ENCODE peak calls at places on chromosomes 2 and 18, in five cellular contexts. I is K562, D is erythroblast, G is IMR-90, E is upper lobe of left lung. Q is an unnamed sample.

GRCh38 chr2:161004379-161004778 is 155.8 kb upstream of the TANK start:
- DNase-seq in I (no peak), D (no peak), G (peak; percentile 20), E (no peak), Q (no peak)

GRCh38 chr18:56937874-56938273 is 209.0 kb upstream of the BOD1L2 start:
- DNase-seq in E (no peak), G (no peak), D (no peak), I (no peak), Q (no peak)

GRCh38 chr18:76558881-76559667 is 64.0 kb upstream of the ZNF516 start:
- DNase-seq in E (no peak), D (no peak), I (no peak), G (peak; percentile 41), Q (no peak)

GRCh38 chr2:205895981-205896655 is 189.9 kb downstream of the INO80D start:
- DNase-seq in I (no peak), D (no peak), E (no peak), G (no peak), Q (no peak)

GRCh38 chr2:24830351-24830750 is 37.1 kb downstream of the CENPO start:
- DNase-seq in I (no peak), E (no peak), D (no peak), G (peak; percentile 50), Q (no peak)

GRCh38 chr2:156464106-156464505 is 27.9 kb downstream of the GPD2 start:
- DNase-seq in I (no peak), E (no peak), D (no peak), G (peak; percentile 54), Q (no peak)

GRCh38 chr2:40851661-40852060 is 399.8 kb upstream of the SLC8A1 start:
- DNase-seq in E (no peak), G (no peak), I (no peak), D (no peak), Q (no peak)

GRCh38 chr2:60861736-60862135 is 19.6 kb upstream of the REL start:
- DNase-seq in G (no peak), D (no peak), I (no peak), E (peak; percentile 83), Q (no peak)

GRCh38 chr2:202023198-202023903 is 10.3 kb upstream of the FZD7 start:
- DNase-seq in G (no peak), I (no peak), E (peak; percentile 78), D (no peak), Q (no peak)

GRCh38 chr2:163715199-163715598 is 20.6 kb downstream of the FIGN start:
- DNase-seq in G (no peak), E (no peak), D (no peak), I (no peak), Q (no peak)

GRCh38 chr2:176774768-176775453 is 437.7 kb upstream of the HNRNPA3 start:
- DNase-seq in I (no peak), E (no peak), D (no peak), G (no peak), Q (no peak)

GRCh38 chr2:163630836-163631235 is 105.0 kb downstream of the FIGN start:
- DNase-seq in E (no peak), G (no peak), I (no peak), D (no peak), Q (no peak)

GRCh38 chr2:109479804-109480203 is 134.0 kb downstream of the SEPTIN10 start:
- DNase-seq in G (no peak), E (no peak), D (no peak), I (no peak), Q (no peak)

GRCh38 chr18:28995319-28995718 is 818.4 kb upstream of the CDH2 start:
- DNase-seq in I (no peak), G (peak; percentile 7), E (no peak), D (no peak), Q (no peak)

GRCh38 chr2:27494284-27494943 is 586 bp downstream of the FNDC4 start:
- DNase-seq in G (peak; percentile 20), D (peak; percentile 32), I (peak; percentile 24), E (no peak), Q (no peak)

GRCh38 chr2:146817613-146818012 is 1027.2 kb upstream of the ACVR2A start:
- DNase-seq in I (no peak), E (no peak), G (no peak), D (no peak), Q (no peak)

GRCh38 chr18:21612125-21613100 is at the start of gene SNRPD1:
- DNase-seq in G (peak; percentile 90), E (peak; percentile 90), D (peak; percentile 95), I (peak; percentile 95), Q (peak; percentile 72)

GRCh38 chr2:162086904-162087303 is 12.9 kb upstream of the DPP4 start:
- DNase-seq in G (no peak), I (no peak), D (no peak), E (no peak), Q (no peak)

GRCh38 chr2:196233033-196233807 is 61.8 kb upstream of the STK17B start:
- DNase-seq in G (peak; percentile 85), E (peak; percentile 53), D (no peak), I (no peak), Q (peak; percentile 82)

GRCh38 chr2:3208179-3208578 is 169.4 kb downstream of the EIPR1 start:
- DNase-seq in D (no peak), I (no peak), E (no peak), G (no peak), Q (no peak)

GRCh38 chr2:202494856-202495604 is 118.9 kb downstream of the BMPR2 start:
- DNase-seq in G (no peak), D (no peak), E (no peak), I (no peak), Q (no peak)

GRCh38 chr2:101306410-101306809 is 2.1 kb downstream of the RNF149 start:
- DNase-seq in D (no peak), G (no peak), E (no peak), I (peak; percentile 20), Q (no peak)

GRCh38 chr18:22728481-22729105 is 204.5 kb upstream of the RBBP8 start:
- DNase-seq in E (no peak), I (no peak), G (no peak), D (no peak), Q (no peak)
- TF ChIP-seq POLR2A in E (no peak), I (no peak), G (no peak), D (no peak), Q (no peak)

GRCh38 chr18:69941183-69941582 is 6.5 kb downstream of the CD226 start:
- DNase-seq in I (no peak), G (no peak), D (no peak), E (no peak), Q (no peak)
- TF ChIP-seq POLR2A in I (no peak), G (no peak), D (no peak), E (no peak), Q (no peak)

DNA sequence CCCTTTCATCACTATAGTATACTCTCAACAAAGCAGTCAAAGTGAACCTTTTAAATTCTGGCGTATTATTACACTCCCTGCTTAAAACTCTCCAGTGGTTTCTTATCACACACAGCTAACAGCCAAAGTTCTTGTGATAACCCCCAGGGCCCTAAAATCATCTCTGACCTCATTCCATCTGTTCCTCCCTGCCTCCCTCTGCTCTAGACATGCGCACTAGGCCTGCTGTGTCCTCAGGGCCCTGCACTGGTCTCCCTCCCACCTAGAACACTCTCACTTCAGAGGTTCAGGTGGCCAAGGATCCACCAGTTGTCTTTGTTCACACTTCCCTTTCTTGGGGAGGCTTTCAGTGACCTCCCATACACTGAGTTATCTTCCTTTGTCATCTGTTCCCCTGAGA is 603.4 kb downstream of the DSC3 start:
- DNase-seq in I (peak; percentile 76), E (no peak), D (peak; percentile 73), G (no peak), Q (no peak)
- TF ChIP-seq POLR2A in I (no peak), E (no peak), D (no peak), G (no peak), Q (no peak)

GRCh38 chr18:50094221-50094773 is 100.7 kb downstream of the MYO5B start:
- DNase-seq in E (no peak), G (no peak), D (no peak), I (no peak), Q (no peak)

GRCh38 chr18:50096766-50097435 is 98.0 kb downstream of the MYO5B start:
- DNase-seq in I (no peak), E (no peak), D (no peak), G (no peak), Q (no peak)

GRCh38 chr18:50099725-50100414 is 95.1 kb downstream of the MYO5B start:
- DNase-seq in D (no peak), I (no peak), E (no peak), G (peak; percentile 25), Q (no peak)

GRCh38 chr18:50093366-50093765 is 101.6 kb downstream of the MYO5B start:
- DNase-seq in E (no peak), I (no peak), G (no peak), D (no peak), Q (no peak)

GRCh38 chr18:50097702-50098101 is 97.2 kb downstream of the MYO5B start:
- DNase-seq in D (no peak), G (no peak), I (no peak), E (peak; percentile 29), Q (peak; percentile 55)
- TF ChIP-seq POLR2A in D (no peak), G (no peak), I (no peak), E (no peak), Q (no peak)

DNA sequence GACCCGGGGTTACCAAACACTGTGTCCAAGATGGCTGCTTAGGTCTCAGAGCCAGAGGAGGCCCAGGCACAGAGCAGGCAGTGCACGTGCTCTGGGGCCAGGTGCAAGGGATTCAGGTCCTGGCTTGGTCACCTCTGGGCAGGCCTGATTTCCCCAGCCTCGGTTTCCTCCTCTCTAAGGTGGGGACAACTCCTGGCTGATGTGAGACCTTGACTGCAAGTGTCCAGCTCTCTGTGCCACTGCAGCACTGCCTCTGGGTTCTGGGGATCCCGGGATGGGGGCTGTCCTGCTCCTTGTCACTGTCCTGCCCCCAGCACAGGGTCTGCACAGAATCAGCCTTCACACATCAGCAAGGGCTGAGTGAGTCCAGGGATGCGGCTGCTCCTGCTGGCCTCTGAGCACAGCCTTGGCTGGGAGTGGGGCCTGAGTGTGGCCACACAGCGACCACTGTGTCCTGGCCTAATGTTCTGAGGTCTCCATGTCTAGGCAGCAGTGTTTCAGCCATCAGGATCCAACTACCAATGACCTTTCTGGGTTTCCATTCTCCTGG is 170.2 kb upstream of the HDAC4 start:
- DNase-seq in E (no peak), D (no peak), G (no peak), I (no peak), Q (no peak)
- TF ChIP-seq POLR2A in E (no peak), D (no peak), G (no peak), I (no peak), Q (no peak)

GRCh38 chr18:35239314-35239713 is 1.5 kb upstream of the ZNF397 start:
- DNase-seq in E (no peak), G (no peak), I (peak; percentile 36), D (no peak), Q (no peak)

GRCh38 chr18:35241523-35241804 is 630 bp downstream of the ZNF397 start:
- DNase-seq in E (no peak), I (no peak), D (peak; percentile 70), G (no peak), Q (no peak)

GRCh38 chr18:35242426-35242825 is 1.6 kb downstream of the ZNF397 start:
- DNase-seq in E (no peak), G (no peak), I (no peak), D (no peak), Q (no peak)

GRCh38 chr18:35244671-35245070 is 3.8 kb downstream of the ZNF397 start:
- DNase-seq in D (no peak), I (no peak), E (no peak), G (no peak), Q (no peak)

GRCh38 chr18:35240664-35241522 is at the start of gene ZNF397:
- DNase-seq in G (peak; percentile 96), D (peak; percentile 98), E (peak; percentile 99), I (peak; percentile 99), Q (peak; percentile 98)
- TF ChIP-seq POLR2A in G (peak; percentile 96), D (peak; percentile 95), E (peak; percentile 96), I (peak; percentile 97), Q (peak; percentile 96)

GRCh38 chr2:197705143-197705911 is at the start of gene MARS2:
- DNase-seq in E (peak; percentile 91), G (peak; percentile 88), D (peak; percentile 96), I (peak; percentile 93), Q (peak; percentile 88)
- TF ChIP-seq POLR2A in E (no peak), G (no peak), D (peak; percentile 68), I (peak; percentile 79), Q (no peak)

Q was measured in breast epithelium.